ENCODE peak calls at places on chromosomes 16 and 17, in nine cellular contexts. D is A549, E is upper lobe of right lung, Y is foreskin fibroblast, U is nephron progenitor cell, V is esophagus squamous epithelium, S is GM12865, N is GM20000, T is osteocyte. P is an unnamed sample.

GRCh38 chr17:50048988-50049387 is 6.9 kb upstream of the ITGA3 start:
- DNase-seq in D (no peak), E (no peak), Y (no peak), U (no peak), V (no peak), S (no peak), N (no peak), T (no peak), P (no peak)

GRCh38 chr17:14712471-14713075 is 411.7 kb downstream of the HS3ST3B1 start:
- DNase-seq in D (no peak), E (no peak), Y (peak), U (no peak), V (no peak), S (no peak), N (no peak), T (no peak), P (no peak)

GRCh38 chr16:53434436-53435065 is at the start of gene RBL2:
- DNase-seq in D (peak), E (peak), Y (peak), U (peak), V (no peak), S (peak), N (peak), T (peak), P (peak)

GRCh38 chr17:31629696-31630470 is 229.2 kb downstream of the COPRS start:
- DNase-seq in D (no peak), E (no peak), Y (peak), U (no peak), V (no peak), S (no peak), N (no peak), T (peak), P (peak)

GRCh38 chr17:67636841-67637240 is 80.9 kb upstream of the NOL11 start:
- DNase-seq in D (no peak), E (peak), Y (peak), U (no peak), V (no peak), S (no peak), N (no peak), T (no peak), P (peak)

GRCh38 chr17:48016112-48016511 is 21.5 kb downstream of the COPZ2 start:
- DNase-seq in D (peak), E (no peak), Y (no peak), U (no peak), V (no peak), S (no peak), N (no peak), T (no peak), P (no peak)

GRCh38 chr17:51869387-51869786 is 289.1 kb downstream of the CA10 start:
- DNase-seq in D (no peak), E (no peak), Y (peak), U (peak), V (no peak), S (peak), N (peak), T (no peak), P (no peak)

GRCh38 chr16:9002042-9002441 is 38.3 kb upstream of the USP7 start:
- DNase-seq in D (no peak), E (no peak), Y (no peak), U (no peak), V (no peak), S (no peak), N (no peak), T (no peak), P (no peak)

GRCh38 chr17:38658741-38659345 is 15.9 kb downstream of the EPOP start:
- DNase-seq in D (no peak), E (peak), Y (no peak), U (no peak), V (no peak), S (no peak), N (no peak), T (no peak), P (no peak)

GRCh38 chr16:84391151-84391873 is 23.0 kb downstream of the ATP2C2 start:
- DNase-seq in D (no peak), E (peak), Y (peak), U (no peak), V (no peak), S (no peak), N (no peak), T (no peak), P (no peak)

GRCh38 chr17:33520404-33521032 is 227.4 kb upstream of the ASIC2 start:
- DNase-seq in D (peak), E (no peak), Y (no peak), U (peak), V (no peak), S (peak), N (peak), T (no peak), P (no peak)

GRCh38 chr16:48611329-48612137 is 1.6 kb upstream of the N4BP1 start:
- DNase-seq in D (no peak), E (no peak), Y (no peak), U (no peak), V (no peak), S (peak), N (peak), T (peak), P (no peak)

GRCh38 chr16:87017388-87018012 is 299.7 kb downstream of the C16orf95 start:
- DNase-seq in D (peak), E (no peak), Y (peak), U (no peak), V (no peak), S (no peak), N (no peak), T (no peak), P (peak)

GRCh38 chr16:24257965-24258364 is 1.8 kb downstream of the CACNG3 start:
- DNase-seq in D (no peak), E (no peak), Y (no peak), U (no peak), V (no peak), S (no peak), N (no peak), T (no peak), P (no peak)

GRCh38 chr17:20986767-20987510 is 55.9 kb downstream of the USP22 start:
- DNase-seq in D (no peak), E (peak), Y (no peak), U (no peak), V (no peak), S (no peak), N (no peak), T (no peak), P (no peak)

GRCh38 chr17:58364270-58364942 is 12.4 kb upstream of the SUPT4H1 start:
- DNase-seq in D (no peak), E (no peak), Y (no peak), U (peak), V (no peak), S (no peak), N (no peak), T (no peak), P (no peak)

GRCh38 chr16:88536971-88537751 is 33.0 kb upstream of the ZC3H18 start:
- DNase-seq in D (peak), E (no peak), Y (no peak), U (no peak), V (no peak), S (no peak), N (no peak), T (no peak), P (no peak)

GRCh38 chr17:2396568-2397246 is 4.2 kb downstream of the MNT start:
- DNase-seq in D (peak), E (peak), Y (peak), U (peak), V (peak), S (peak), N (peak), T (peak), P (peak)

GRCh38 chr17:77392376-77393273 is 251.9 kb downstream of the SEC14L1 start:
- DNase-seq in D (peak), E (no peak), Y (peak), U (peak), V (no peak), S (no peak), N (no peak), T (no peak), P (no peak)

GRCh38 chr17:60971515-60972369 is 294.1 kb downstream of the BCAS3 start:
- DNase-seq in D (peak), E (no peak), Y (peak), U (peak), V (no peak), S (peak), N (peak), T (no peak), P (peak)

GRCh38 chr17:78168906-78169793 is 769 bp downstream of the SYNGR2 start:
- DNase-seq in D (peak), E (peak), Y (peak), U (peak), V (no peak), S (peak), N (peak), T (no peak), P (peak)

GRCh38 chr17:16491131-16491702 is 776 bp downstream of the LRRC75A start:
- DNase-seq in D (no peak), E (peak), Y (peak), U (peak), V (no peak), S (no peak), N (peak), T (no peak), P (no peak)

GRCh38 chr17:77491921-77492445 is 351.2 kb downstream of the SEC14L1 start:
- DNase-seq in D (no peak), E (peak), Y (no peak), U (no peak), V (no peak), S (peak), N (peak), T (no peak), P (no peak)

GRCh38 chr16:64590516-64590915 is 531.3 kb downstream of the CDH11 start:
- DNase-seq in D (no peak), E (no peak), Y (peak), U (no peak), V (no peak), S (no peak), N (no peak), T (no peak), P (peak)

GRCh38 chr17:49928826-49929475 is 40.0 kb upstream of the DLX4 start:
- DNase-seq in D (peak), E (no peak), Y (peak), U (no peak), V (no peak), S (no peak), N (no peak), T (no peak), P (no peak)

GRCh38 chr16:86180780-86181179 is 281.8 kb downstream of the IRF8 start:
- DNase-seq in D (no peak), E (no peak), Y (no peak), U (no peak), V (no peak), S (no peak), N (no peak), T (no peak), P (no peak)

GRCh38 chr17:48055531-48056245 is 7.5 kb downstream of the NFE2L1 start:
- DNase-seq in D (no peak), E (no peak), Y (peak), U (no peak), V (no peak), S (peak), N (peak), T (no peak), P (peak)

GRCh38 chr16:11717811-11718210 is 24.8 kb downstream of the TXNDC11 start:
- DNase-seq in D (no peak), E (no peak), Y (no peak), U (no peak), V (no peak), S (no peak), N (no peak), T (no peak), P (no peak)

GRCh38 chr17:79779088-79779529 is 1.2 kb downstream of the CBX2 start:
- DNase-seq in D (no peak), E (peak), Y (no peak), U (peak), V (no peak), S (no peak), N (no peak), T (no peak), P (no peak)

GRCh38 chr16:58258326-58258725 is 36.5 kb downstream of the PRSS54 start:
- DNase-seq in D (no peak), E (no peak), Y (no peak), U (no peak), V (no peak), S (no peak), N (no peak), T (no peak), P (no peak)

GRCh38 chr17:21058098-21058893 is 15.5 kb upstream of the USP22 start:
- DNase-seq in D (no peak), E (no peak), Y (peak), U (no peak), V (no peak), S (no peak), N (no peak), T (no peak), P (peak)

GRCh38 chr17:15377608-15378007 is 36.2 kb upstream of the TEKT3 start:
- DNase-seq in D (no peak), E (no peak), Y (peak), U (peak), V (no peak), S (no peak), N (no peak), T (no peak), P (peak)

GRCh38 chr17:45222994-45223540 is 1.4 kb downstream of the FMNL1 start:
- DNase-seq in D (no peak), E (no peak), Y (no peak), U (no peak), V (no peak), S (no peak), N (no peak), T (no peak), P (no peak)

GRCh38 chr17:48954300-48954755 is 9.7 kb upstream of the SNF8 start:
- DNase-seq in D (peak), E (no peak), Y (peak), U (peak), V (no peak), S (peak), N (no peak), T (no peak), P (peak)

GRCh38 chr17:8965394-8966168 is at the start of gene PIK3R5:
- DNase-seq in D (no peak), E (peak), Y (no peak), U (peak), V (no peak), S (peak), N (peak), T (peak), P (no peak)

GRCh38 chr16:84514874-84515835 is 10.7 kb upstream of the MEAK7 start:
- DNase-seq in D (no peak), E (peak), Y (no peak), U (no peak), V (peak), S (peak), N (peak), T (no peak), P (no peak)

GRCh38 chr16:54116126-54116525 is 170.5 kb downstream of the IRX3 start:
- DNase-seq in D (no peak), E (no peak), Y (peak), U (no peak), V (no peak), S (no peak), N (no peak), T (no peak), P (no peak)

GRCh38 chr17:35515027-35515426 is 22.5 kb downstream of the SLFN12L start:
- DNase-seq in D (no peak), E (no peak), Y (no peak), U (no peak), V (no peak), S (no peak), N (no peak), T (no peak), P (no peak)

GRCh38 chr16:20931066-20931465 is 30.5 kb downstream of the LYRM1 start:
- DNase-seq in D (no peak), E (no peak), Y (no peak), U (no peak), V (no peak), S (no peak), N (no peak), T (no peak), P (peak)

GRCh38 chr17:73335591-73336503 is 24.0 kb upstream of the CDC42EP4 start:
- DNase-seq in D (no peak), E (no peak), Y (peak), U (no peak), V (no peak), S (no peak), N (no peak), T (no peak), P (no peak)

GRCh38 chr17:82627827-82628226 is 20.4 kb downstream of the WDR45B start:
- DNase-seq in D (no peak), E (no peak), Y (no peak), U (no peak), V (no peak), S (no peak), N (no peak), T (no peak), P (no peak)
- TF ChIP-seq CTCF in D (no peak), E (no peak), Y (no peak), U (no peak), V (no peak), S (no peak), N (no peak), T (no peak), P (no peak)

GRCh38 chr17:18166894-18167293 is 16.7 kb upstream of the ALKBH5 start:
- DNase-seq in D (no peak), E (no peak), Y (peak), U (no peak), V (no peak), S (no peak), N (no peak), T (no peak), P (no peak)
- TF ChIP-seq CTCF in D (no peak), E (no peak), Y (no peak), U (no peak), V (no peak), S (no peak), N (no peak), T (no peak), P (peak)

GRCh38 chr16:55643161-55643970 is 12.4 kb upstream of the SLC6A2 start:
- DNase-seq in D (no peak), E (no peak), Y (no peak), U (no peak), V (no peak), S (no peak), N (no peak), T (peak), P (peak)
- TF ChIP-seq CTCF in D (no peak), E (peak), Y (peak), U (no peak), V (no peak), S (no peak), N (no peak), T (no peak), P (peak)

GRCh38 chr17:11031787-11032186 is 193.9 kb upstream of the PIRT start:
- DNase-seq in D (peak), E (no peak), Y (no peak), U (peak), V (no peak), S (no peak), N (no peak), T (no peak), P (no peak)
- TF ChIP-seq CTCF in D (no peak), E (no peak), Y (no peak), U (peak), V (no peak), S (no peak), N (no peak), T (peak), P (peak)